ENCODE peak calls at places on chromosome 10, in five cellular contexts. L is mesendoderm, U is H1, Q is neuronal stem cell, V is IMR-90. C is an unnamed sample.

GRCh38 chr10:74542077-74542476 is 284.3 kb upstream of the KAT6B start:
- DNase-seq in L (peak), U (no peak), Q (no peak), V (peak), C (no peak)

GRCh38 chr10:86042161-86042560 is 324.4 kb downstream of the GRID1 start:
- DNase-seq in L (no peak), U (no peak), Q (no peak), V (no peak), C (no peak)

GRCh38 chr10:64430690-64431323 is 909.6 kb downstream of the REEP3 start:
- DNase-seq in L (peak), U (peak), Q (peak), V (no peak), C (peak)

GRCh38 chr10:114732931-114733330 is 74.9 kb upstream of the ABLIM1 start:
- DNase-seq in L (no peak), U (no peak), Q (no peak), V (no peak), C (no peak)

GRCh38 chr10:114603943-114604342 is 54.1 kb downstream of the ABLIM1 start:
- DNase-seq in L (no peak), U (no peak), Q (no peak), V (no peak), C (no peak)

GRCh38 chr10:32205666-32206065 is 141.3 kb downstream of the EPC1 start:
- DNase-seq in L (no peak), U (no peak), Q (no peak), V (peak), C (no peak)

GRCh38 chr10:129759214-129760002 is 204.7 kb downstream of the EBF3 start:
- DNase-seq in L (no peak), U (peak), Q (no peak), V (no peak), C (peak)

GRCh38 chr10:109934958-109935793 is 11.9 kb upstream of the XPNPEP1 start:
- DNase-seq in L (no peak), U (peak), Q (peak), V (peak), C (peak)

GRCh38 chr10:113340255-113340654 is 212.6 kb upstream of the HABP2 start:
- DNase-seq in L (no peak), U (no peak), Q (no peak), V (no peak), C (no peak)

GRCh38 chr10:100981178-100981710 is 6.1 kb downstream of the MRPL43 start:
- DNase-seq in L (no peak), U (no peak), Q (no peak), V (no peak), C (no peak)

GRCh38 chr10:127908106-127908957 is 1.4 kb downstream of the PTPRE start:
- DNase-seq in L (no peak), U (no peak), Q (no peak), V (peak), C (no peak)

DNA sequence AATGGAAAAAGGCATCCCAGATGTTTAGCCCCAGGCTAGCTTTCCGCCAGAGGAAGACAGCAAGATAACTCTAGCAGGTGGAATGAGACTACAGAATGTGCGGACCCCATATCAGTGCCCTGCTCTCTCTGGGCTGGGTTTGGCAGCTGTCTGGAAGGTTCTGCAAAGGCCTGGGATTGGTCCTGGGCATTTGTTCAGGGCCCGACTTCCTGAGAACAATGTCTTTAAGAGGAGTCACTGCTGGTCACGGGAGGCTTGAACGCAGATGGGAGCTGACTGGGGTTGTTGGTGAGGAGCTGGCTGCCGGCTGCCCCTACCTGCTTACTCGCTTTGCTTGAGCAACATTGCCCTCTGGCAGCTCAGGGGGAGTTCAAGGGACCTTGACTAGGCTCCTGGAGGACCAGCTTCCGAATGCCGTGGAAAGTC is 130.6 kb upstream of the BTBD16 start:
- DNase-seq in L (peak), U (no peak), Q (no peak), V (peak), C (no peak)
- H2BK15ac ChIP-seq in L (no peak), U (no peak), Q (no peak), V (peak), C (no peak)

DNA sequence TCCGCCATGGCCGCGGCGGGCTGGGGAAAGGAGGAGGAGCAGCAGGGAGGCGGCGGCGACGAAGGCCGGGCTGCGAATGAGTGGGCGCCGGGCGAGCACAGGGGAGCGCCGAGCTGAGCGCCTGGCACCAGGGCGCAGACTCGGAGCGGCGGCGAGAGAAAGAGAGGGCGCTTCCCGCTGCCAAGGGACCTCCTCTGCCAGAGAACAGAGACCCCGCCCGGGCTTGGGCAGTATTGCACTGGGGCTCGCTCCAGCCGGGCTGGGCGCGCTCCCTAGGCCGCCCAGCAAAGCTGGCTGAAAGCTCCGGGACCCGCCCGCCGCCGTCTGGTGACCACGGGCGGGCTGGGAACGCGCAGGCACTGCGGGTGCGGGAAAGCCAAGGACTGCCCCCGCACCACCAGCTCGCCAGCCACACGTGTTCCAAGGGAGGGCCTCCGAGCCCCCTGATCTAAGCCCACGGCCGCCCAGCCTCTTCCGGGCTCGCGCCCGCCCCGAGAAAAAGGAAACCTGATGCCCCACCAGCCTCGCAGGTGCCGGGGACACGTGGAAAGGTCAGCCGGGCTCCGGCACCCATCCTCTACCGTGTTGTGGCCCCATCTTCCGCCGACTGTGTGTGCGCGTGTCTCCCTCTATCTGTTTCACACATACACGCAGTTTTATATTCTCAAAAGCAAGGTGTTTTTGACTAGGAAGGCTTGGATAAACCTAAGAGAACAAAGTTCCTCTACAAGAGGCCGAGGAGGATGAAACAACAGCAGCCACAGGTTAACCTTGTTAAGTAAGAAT is at the start of gene CCDC6:
- DNase-seq in L (peak), U (peak), Q (peak), V (peak), C (peak)
- H2BK15ac ChIP-seq in L (no peak), U (peak), Q (peak), V (peak), C (no peak)

GRCh38 chr10:124377101-124377500 is 41.6 kb downstream of the OAT start:
- DNase-seq in L (no peak), U (no peak), Q (no peak), V (no peak), C (no peak)
- H2BK15ac ChIP-seq in L (no peak), U (no peak), Q (no peak), V (no peak), C (no peak)

GRCh38 chr10:71316786-71317160 is 2.3 kb upstream of the SLC29A3 start:
- DNase-seq in L (no peak), U (no peak), Q (no peak), V (no peak), C (no peak)

GRCh38 chr10:71319800-71320392 is 837 bp downstream of the SLC29A3 start:
- DNase-seq in L (no peak), U (no peak), Q (no peak), V (no peak), C (no peak)

GRCh38 chr10:71320592-71320991 is 1.5 kb downstream of the SLC29A3 start:
- DNase-seq in L (no peak), U (no peak), Q (no peak), V (no peak), C (no peak)

GRCh38 chr10:71321386-71321785 is 2.3 kb downstream of the SLC29A3 start:
- DNase-seq in L (no peak), U (no peak), Q (no peak), V (no peak), C (no peak)

DNA sequence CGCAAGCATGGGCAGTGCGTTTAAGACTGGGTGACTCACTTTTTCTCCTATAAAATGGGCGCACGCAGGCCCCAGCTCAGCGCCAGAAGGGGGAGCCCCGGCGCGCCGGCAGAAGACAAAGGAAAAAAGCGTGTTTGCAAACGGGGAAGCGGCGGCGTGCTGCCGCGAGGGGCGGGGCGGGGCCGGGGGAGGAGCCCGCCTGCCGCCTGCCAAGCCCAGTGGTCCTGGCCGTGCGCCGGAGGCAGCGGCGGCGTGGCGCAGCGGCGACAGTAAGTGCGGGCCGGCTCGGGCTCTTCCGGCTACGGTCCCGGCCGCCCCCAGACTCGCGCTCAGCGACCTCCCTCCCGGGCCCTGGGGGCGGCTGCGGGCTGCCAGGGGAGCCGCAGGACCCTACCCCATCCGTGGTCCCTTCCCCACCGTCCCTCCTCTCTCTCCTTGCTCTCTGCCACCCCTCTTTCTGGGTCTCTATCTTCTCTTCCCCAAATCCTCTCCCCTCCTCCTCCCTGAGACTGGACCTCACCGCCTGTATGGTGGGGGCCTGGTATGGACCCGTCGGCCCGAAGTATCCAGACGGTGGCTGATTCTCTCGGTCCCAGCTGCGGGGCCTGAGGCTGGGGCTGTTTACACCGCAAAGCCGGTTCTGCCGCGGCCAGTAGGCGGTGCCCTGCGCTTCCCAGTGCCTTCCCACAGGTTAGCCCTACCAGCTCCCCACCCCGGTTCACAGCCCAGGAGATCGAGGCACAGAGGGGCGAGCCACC is at the start of gene SLC29A3:
- DNase-seq in L (peak), U (peak), Q (peak), V (peak), C (peak)
- H2BK15ac ChIP-seq in L (no peak), U (no peak), Q (no peak), V (no peak), C (no peak)

GRCh38 chr10:82934947-82935346 is 1060.0 kb downstream of the NRG3 start:
- DNase-seq in L (no peak), U (no peak), Q (no peak), V (no peak), C (no peak)

GRCh38 chr10:82934429-82934828 is 1059.4 kb downstream of the NRG3 start:
- DNase-seq in L (peak), U (no peak), Q (no peak), V (no peak), C (peak)

GRCh38 chr10:82938331-82938730 is 1063.3 kb downstream of the NRG3 start:
- DNase-seq in L (no peak), U (no peak), Q (no peak), V (no peak), C (no peak)

GRCh38 chr10:82932426-82932825 is 1057.4 kb downstream of the NRG3 start:
- DNase-seq in L (no peak), U (no peak), Q (no peak), V (no peak), C (no peak)
- H2BK15ac ChIP-seq in L (no peak), U (no peak), Q (no peak), V (no peak), C (no peak)

DNA sequence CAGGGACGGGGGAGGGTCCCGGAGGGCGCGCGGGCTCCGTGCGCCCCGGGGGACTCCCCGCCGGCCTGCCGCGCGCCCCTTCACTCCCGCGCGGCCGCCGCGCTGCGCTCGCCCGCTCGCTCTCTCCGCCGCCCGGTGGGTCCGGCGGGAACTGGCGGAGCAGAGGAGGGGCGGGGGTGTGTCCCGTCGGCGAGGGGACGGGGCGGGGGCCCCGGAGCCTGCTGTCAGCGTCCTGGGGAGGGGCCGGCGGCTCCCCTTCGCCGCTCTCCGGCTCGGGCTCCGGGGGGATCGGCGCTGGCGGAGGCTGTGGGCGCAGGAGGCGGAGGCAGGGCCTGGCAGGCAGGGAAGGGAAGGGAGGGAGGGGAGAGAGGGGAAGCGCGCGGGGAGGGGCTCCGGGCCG is at the start of gene SH3PXD2A:
- DNase-seq in L (peak), U (peak), Q (peak), V (no peak), C (peak)
- H2BK15ac ChIP-seq in L (peak), U (peak), Q (no peak), V (no peak), C (no peak)

C was measured in H9.